ENCODE peak calls at places on chromosomes 13 and 19, in ten cellular contexts. One of them, this sample, is unnamed.

GRCh38 chr19:51172223-51172622 is 30.1 kb downstream of the SIGLEC7 start:
- DNase-seq in upper lobe of right lung: no peak
- DNase-seq in heart left ventricle: no peak
- DNase-seq in GM20000: no peak
- DNase-seq in thoracic aorta: no peak
- DNase-seq in A673: no peak
- DNase-seq in MCF 10A: no peak
- DNase-seq in HT-29: no peak
- DNase-seq in pulmonary artery endothelial cell: no peak
- DNase-seq in RCC 7860: no peak
- DNase-seq in this sample: no peak

GRCh38 chr13:98103942-98104880 is 38.7 kb upstream of the FARP1 start:
- DNase-seq in upper lobe of right lung: no peak
- DNase-seq in heart left ventricle: no peak
- DNase-seq in GM20000: no peak
- DNase-seq in thoracic aorta: no peak
- DNase-seq in A673: peak
- DNase-seq in MCF 10A: peak
- DNase-seq in HT-29: no peak
- DNase-seq in pulmonary artery endothelial cell: no peak
- DNase-seq in RCC 7860: no peak
- DNase-seq in this sample: no peak

GRCh38 chr19:19345970-19346369 is 25.3 kb downstream of the MAU2 start:
- DNase-seq in upper lobe of right lung: no peak
- DNase-seq in heart left ventricle: no peak
- DNase-seq in GM20000: no peak
- DNase-seq in thoracic aorta: no peak
- DNase-seq in A673: no peak
- DNase-seq in MCF 10A: no peak
- DNase-seq in HT-29: no peak
- DNase-seq in pulmonary artery endothelial cell: no peak
- DNase-seq in RCC 7860: no peak
- DNase-seq in this sample: no peak

GRCh38 chr19:48737360-48737998 is 2.9 kb downstream of the RASIP1 start:
- DNase-seq in upper lobe of right lung: no peak
- DNase-seq in heart left ventricle: peak
- DNase-seq in GM20000: no peak
- DNase-seq in thoracic aorta: no peak
- DNase-seq in A673: no peak
- DNase-seq in MCF 10A: no peak
- DNase-seq in HT-29: peak
- DNase-seq in pulmonary artery endothelial cell: no peak
- DNase-seq in RCC 7860: no peak
- DNase-seq in this sample: no peak

GRCh38 chr19:41192574-41193419 is at the start of gene CYP2S1:
- DNase-seq in upper lobe of right lung: peak
- DNase-seq in heart left ventricle: no peak
- DNase-seq in GM20000: no peak
- DNase-seq in thoracic aorta: no peak
- DNase-seq in A673: no peak
- DNase-seq in MCF 10A: no peak
- DNase-seq in HT-29: peak
- DNase-seq in pulmonary artery endothelial cell: no peak
- DNase-seq in RCC 7860: no peak
- DNase-seq in this sample: no peak

GRCh38 chr13:99299545-99300341 is 7.5 kb downstream of the GPR183 start:
- DNase-seq in upper lobe of right lung: no peak
- DNase-seq in heart left ventricle: no peak
- DNase-seq in GM20000: no peak
- DNase-seq in thoracic aorta: no peak
- DNase-seq in A673: no peak
- DNase-seq in MCF 10A: no peak
- DNase-seq in HT-29: no peak
- DNase-seq in pulmonary artery endothelial cell: no peak
- DNase-seq in RCC 7860: no peak
- DNase-seq in this sample: no peak

GRCh38 chr19:4278010-4278409 is 1.1 kb upstream of the SHD start:
- DNase-seq in upper lobe of right lung: no peak
- DNase-seq in heart left ventricle: no peak
- DNase-seq in GM20000: no peak
- DNase-seq in thoracic aorta: no peak
- DNase-seq in A673: no peak
- DNase-seq in MCF 10A: no peak
- DNase-seq in HT-29: no peak
- DNase-seq in pulmonary artery endothelial cell: no peak
- DNase-seq in RCC 7860: no peak
- DNase-seq in this sample: no peak

GRCh38 chr13:40191186-40191980 is 475.1 kb downstream of the FOXO1 start:
- DNase-seq in upper lobe of right lung: no peak
- DNase-seq in heart left ventricle: no peak
- DNase-seq in GM20000: no peak
- DNase-seq in thoracic aorta: no peak
- DNase-seq in A673: no peak
- DNase-seq in MCF 10A: no peak
- DNase-seq in HT-29: no peak
- DNase-seq in pulmonary artery endothelial cell: no peak
- DNase-seq in RCC 7860: peak
- DNase-seq in this sample: no peak

GRCh38 chr19:2055871-2056809 is 5.1 kb upstream of the MKNK2 start:
- DNase-seq in upper lobe of right lung: peak
- DNase-seq in heart left ventricle: peak
- DNase-seq in GM20000: no peak
- DNase-seq in thoracic aorta: no peak
- DNase-seq in A673: peak
- DNase-seq in MCF 10A: peak
- DNase-seq in HT-29: peak
- DNase-seq in pulmonary artery endothelial cell: no peak
- DNase-seq in RCC 7860: peak
- DNase-seq in this sample: no peak

GRCh38 chr19:49677232-49677881 is at the start of gene PRMT1:
- DNase-seq in upper lobe of right lung: peak
- DNase-seq in heart left ventricle: no peak
- DNase-seq in GM20000: no peak
- DNase-seq in thoracic aorta: no peak
- DNase-seq in A673: peak
- DNase-seq in MCF 10A: no peak
- DNase-seq in HT-29: peak
- DNase-seq in pulmonary artery endothelial cell: no peak
- DNase-seq in RCC 7860: no peak
- DNase-seq in this sample: no peak

GRCh38 chr19:16627194-16627927 is 643 bp downstream of the MED26 start:
- DNase-seq in upper lobe of right lung: peak
- DNase-seq in heart left ventricle: no peak
- DNase-seq in GM20000: no peak
- DNase-seq in thoracic aorta: no peak
- DNase-seq in A673: peak
- DNase-seq in MCF 10A: peak
- DNase-seq in HT-29: no peak
- DNase-seq in pulmonary artery endothelial cell: no peak
- DNase-seq in RCC 7860: no peak
- DNase-seq in this sample: peak

GRCh38 chr13:89514534-89515312 is 1832.8 kb upstream of the MIR17HG start:
- DNase-seq in upper lobe of right lung: no peak
- DNase-seq in heart left ventricle: peak
- DNase-seq in GM20000: no peak
- DNase-seq in thoracic aorta: no peak
- DNase-seq in A673: peak
- DNase-seq in MCF 10A: peak
- DNase-seq in HT-29: peak
- DNase-seq in pulmonary artery endothelial cell: peak
- DNase-seq in RCC 7860: peak
- DNase-seq in this sample: no peak

GRCh38 chr19:4354897-4355296 is 11.5 kb downstream of the MPND start:
- DNase-seq in upper lobe of right lung: no peak
- DNase-seq in heart left ventricle: no peak
- DNase-seq in GM20000: no peak
- DNase-seq in thoracic aorta: no peak
- DNase-seq in A673: no peak
- DNase-seq in MCF 10A: no peak
- DNase-seq in HT-29: no peak
- DNase-seq in pulmonary artery endothelial cell: no peak
- DNase-seq in RCC 7860: no peak
- DNase-seq in this sample: no peak

GRCh38 chr19:7482584-7483439 is 6.0 kb downstream of the PEX11G start:
- DNase-seq in upper lobe of right lung: no peak
- DNase-seq in heart left ventricle: no peak
- DNase-seq in GM20000: no peak
- DNase-seq in thoracic aorta: no peak
- DNase-seq in A673: peak
- DNase-seq in MCF 10A: peak
- DNase-seq in HT-29: no peak
- DNase-seq in pulmonary artery endothelial cell: no peak
- DNase-seq in RCC 7860: no peak
- DNase-seq in this sample: no peak

GRCh38 chr19:48396010-48396870 is 2.8 kb downstream of the GRIN2D start:
- DNase-seq in upper lobe of right lung: no peak
- DNase-seq in heart left ventricle: no peak
- DNase-seq in GM20000: no peak
- DNase-seq in thoracic aorta: no peak
- DNase-seq in A673: peak
- DNase-seq in MCF 10A: no peak
- DNase-seq in HT-29: no peak
- DNase-seq in pulmonary artery endothelial cell: no peak
- DNase-seq in RCC 7860: no peak
- DNase-seq in this sample: no peak

GRCh38 chr19:34428549-34429285 is 536 bp downstream of the UBA2 start:
- DNase-seq in upper lobe of right lung: no peak
- DNase-seq in heart left ventricle: peak
- DNase-seq in GM20000: peak
- DNase-seq in thoracic aorta: no peak
- DNase-seq in A673: peak
- DNase-seq in MCF 10A: peak
- DNase-seq in HT-29: peak
- DNase-seq in pulmonary artery endothelial cell: no peak
- DNase-seq in RCC 7860: no peak
- DNase-seq in this sample: peak

GRCh38 chr13:71525004-71525403 is 342.0 kb downstream of the DACH1 start:
- DNase-seq in upper lobe of right lung: no peak
- DNase-seq in heart left ventricle: no peak
- DNase-seq in GM20000: no peak
- DNase-seq in thoracic aorta: no peak
- DNase-seq in A673: peak
- DNase-seq in MCF 10A: no peak
- DNase-seq in HT-29: no peak
- DNase-seq in pulmonary artery endothelial cell: no peak
- DNase-seq in RCC 7860: no peak
- DNase-seq in this sample: no peak

GRCh38 chr13:46520188-46520587 is 32.8 kb upstream of the LRCH1 start:
- DNase-seq in upper lobe of right lung: no peak
- DNase-seq in heart left ventricle: peak
- DNase-seq in GM20000: no peak
- DNase-seq in thoracic aorta: no peak
- DNase-seq in A673: no peak
- DNase-seq in MCF 10A: no peak
- DNase-seq in HT-29: no peak
- DNase-seq in pulmonary artery endothelial cell: peak
- DNase-seq in RCC 7860: no peak
- DNase-seq in this sample: no peak

GRCh38 chr13:71242191-71242590 is 624.8 kb downstream of the DACH1 start:
- DNase-seq in upper lobe of right lung: no peak
- DNase-seq in heart left ventricle: no peak
- DNase-seq in GM20000: no peak
- DNase-seq in thoracic aorta: no peak
- DNase-seq in A673: peak
- DNase-seq in MCF 10A: no peak
- DNase-seq in HT-29: no peak
- DNase-seq in pulmonary artery endothelial cell: no peak
- DNase-seq in RCC 7860: no peak
- DNase-seq in this sample: no peak

GRCh38 chr13:51804295-51805172 is 571 bp upstream of the DHRS12 start:
- DNase-seq in upper lobe of right lung: no peak
- DNase-seq in heart left ventricle: peak
- DNase-seq in GM20000: no peak
- DNase-seq in thoracic aorta: no peak
- DNase-seq in A673: no peak
- DNase-seq in MCF 10A: no peak
- DNase-seq in HT-29: no peak
- DNase-seq in pulmonary artery endothelial cell: no peak
- DNase-seq in RCC 7860: no peak
- DNase-seq in this sample: no peak

GRCh38 chr13:36888645-36889044 is 31.4 kb downstream of the SMAD9 start:
- DNase-seq in upper lobe of right lung: no peak
- DNase-seq in heart left ventricle: no peak
- DNase-seq in GM20000: no peak
- DNase-seq in thoracic aorta: no peak
- DNase-seq in A673: no peak
- DNase-seq in MCF 10A: no peak
- DNase-seq in HT-29: no peak
- DNase-seq in pulmonary artery endothelial cell: peak
- DNase-seq in RCC 7860: no peak
- DNase-seq in this sample: no peak

GRCh38 chr13:51419015-51419636 is 33.7 kb downstream of the INTS6 start:
- DNase-seq in upper lobe of right lung: no peak
- DNase-seq in heart left ventricle: no peak
- DNase-seq in GM20000: no peak
- DNase-seq in thoracic aorta: no peak
- DNase-seq in A673: no peak
- DNase-seq in MCF 10A: no peak
- DNase-seq in HT-29: no peak
- DNase-seq in pulmonary artery endothelial cell: no peak
- DNase-seq in RCC 7860: no peak
- DNase-seq in this sample: no peak

GRCh38 chr19:13103961-13104847 is 1.5 kb upstream of the LYL1 start:
- DNase-seq in upper lobe of right lung: peak
- DNase-seq in heart left ventricle: peak
- DNase-seq in GM20000: peak
- DNase-seq in thoracic aorta: no peak
- DNase-seq in A673: no peak
- DNase-seq in MCF 10A: no peak
- DNase-seq in HT-29: no peak
- DNase-seq in pulmonary artery endothelial cell: peak
- DNase-seq in RCC 7860: no peak
- DNase-seq in this sample: peak

GRCh38 chr19:3304871-3305423 is 61.4 kb upstream of the NFIC start:
- DNase-seq in upper lobe of right lung: peak
- DNase-seq in heart left ventricle: peak
- DNase-seq in GM20000: peak
- DNase-seq in thoracic aorta: no peak
- DNase-seq in A673: peak
- DNase-seq in MCF 10A: peak
- DNase-seq in HT-29: peak
- DNase-seq in pulmonary artery endothelial cell: no peak
- DNase-seq in RCC 7860: peak
- DNase-seq in this sample: peak

GRCh38 chr13:85266771-85267170 is 532.4 kb downstream of the SLITRK6 start:
- DNase-seq in upper lobe of right lung: no peak
- DNase-seq in heart left ventricle: no peak
- DNase-seq in GM20000: no peak
- DNase-seq in thoracic aorta: no peak
- DNase-seq in A673: no peak
- DNase-seq in MCF 10A: no peak
- DNase-seq in HT-29: no peak
- DNase-seq in pulmonary artery endothelial cell: no peak
- DNase-seq in RCC 7860: no peak
- DNase-seq in this sample: no peak

GRCh38 chr13:92573467-92574057 is 653.0 kb upstream of the GPC6 start:
- DNase-seq in upper lobe of right lung: no peak
- DNase-seq in heart left ventricle: no peak
- DNase-seq in GM20000: peak
- DNase-seq in thoracic aorta: no peak
- DNase-seq in A673: peak
- DNase-seq in MCF 10A: peak
- DNase-seq in HT-29: peak
- DNase-seq in pulmonary artery endothelial cell: no peak
- DNase-seq in RCC 7860: peak
- DNase-seq in this sample: no peak

GRCh38 chr19:38731654-38732301 is 12.5 kb downstream of the CAPN12 start:
- DNase-seq in upper lobe of right lung: peak
- DNase-seq in heart left ventricle: no peak
- DNase-seq in GM20000: no peak
- DNase-seq in thoracic aorta: no peak
- DNase-seq in A673: no peak
- DNase-seq in MCF 10A: no peak
- DNase-seq in HT-29: peak
- DNase-seq in pulmonary artery endothelial cell: no peak
- DNase-seq in RCC 7860: no peak
- DNase-seq in this sample: peak

GRCh38 chr13:23828866-23829265 is 60.3 kb downstream of the MIPEP start:
- DNase-seq in upper lobe of right lung: no peak
- DNase-seq in heart left ventricle: no peak
- DNase-seq in GM20000: no peak
- DNase-seq in thoracic aorta: no peak
- DNase-seq in A673: no peak
- DNase-seq in MCF 10A: peak
- DNase-seq in HT-29: no peak
- DNase-seq in pulmonary artery endothelial cell: no peak
- DNase-seq in RCC 7860: no peak
- DNase-seq in this sample: no peak